ENCODE peak calls at places on chromosomes 12 and 14, in seven cellular contexts. One of them, this sample, is unnamed.
A peak's percentile ranks its signal among the peaks of the same experiment; 100 is the strongest.

GRCh38 chr12:6361834-6362233 is 13.5 kb downstream of the SCNN1A start:
- DNase-seq in GM10248: no peak
- DNase-seq in prostate gland: no peak
- DNase-seq in activated B cell treated with CpG ODN at 0.5 μM for 24 hours: no peak
- DNase-seq in transverse colon: peak; percentile 84
- DNase-seq in thoracic aorta: no peak
- DNase-seq in MM.1S: no peak
- DNase-seq in this sample: no peak

GRCh38 chr14:102532204-102532658 is 22.7 kb upstream of the ANKRD9 start:
- DNase-seq in GM10248: no peak
- DNase-seq in prostate gland: no peak
- DNase-seq in activated B cell treated with CpG ODN at 0.5 μM for 24 hours: no peak
- DNase-seq in transverse colon: no peak
- DNase-seq in thoracic aorta: no peak
- DNase-seq in MM.1S: no peak
- DNase-seq in this sample: no peak

GRCh38 chr12:109582636-109583035 is 9.0 kb downstream of the MVK start:
- DNase-seq in GM10248: no peak
- DNase-seq in prostate gland: no peak
- DNase-seq in activated B cell treated with CpG ODN at 0.5 μM for 24 hours: no peak
- DNase-seq in transverse colon: no peak
- DNase-seq in thoracic aorta: no peak
- DNase-seq in MM.1S: no peak
- DNase-seq in this sample: no peak

GRCh38 chr12:131587565-131587964 is 123.3 kb upstream of the SFSWAP start:
- DNase-seq in GM10248: no peak
- DNase-seq in prostate gland: no peak
- DNase-seq in activated B cell treated with CpG ODN at 0.5 μM for 24 hours: no peak
- DNase-seq in transverse colon: no peak
- DNase-seq in thoracic aorta: no peak
- DNase-seq in MM.1S: no peak
- DNase-seq in this sample: no peak

GRCh38 chr14:99274346-99275221 is 2.6 kb upstream of the BCL11B start:
- DNase-seq in GM10248: peak; percentile 62
- DNase-seq in prostate gland: peak; percentile 82
- DNase-seq in activated B cell treated with CpG ODN at 0.5 μM for 24 hours: no peak
- DNase-seq in transverse colon: peak; percentile 75
- DNase-seq in thoracic aorta: no peak
- DNase-seq in MM.1S: peak; percentile 14
- DNase-seq in this sample: no peak

GRCh38 chr14:104143521-104144452 is 5.4 kb downstream of the KIF26A start:
- DNase-seq in GM10248: no peak
- DNase-seq in prostate gland: no peak
- DNase-seq in activated B cell treated with CpG ODN at 0.5 μM for 24 hours: peak; percentile 9
- DNase-seq in transverse colon: no peak
- DNase-seq in thoracic aorta: no peak
- DNase-seq in MM.1S: no peak
- DNase-seq in this sample: no peak

GRCh38 chr12:15726029-15726756 is 63.0 kb downstream of the EPS8 start:
- DNase-seq in GM10248: no peak
- DNase-seq in prostate gland: no peak
- DNase-seq in activated B cell treated with CpG ODN at 0.5 μM for 24 hours: no peak
- DNase-seq in transverse colon: no peak
- DNase-seq in thoracic aorta: no peak
- DNase-seq in MM.1S: no peak
- DNase-seq in this sample: no peak

GRCh38 chr14:95222151-95222631 is 64.9 kb upstream of the DICER1 start:
- DNase-seq in GM10248: no peak
- DNase-seq in prostate gland: no peak
- DNase-seq in activated B cell treated with CpG ODN at 0.5 μM for 24 hours: no peak
- DNase-seq in transverse colon: no peak
- DNase-seq in thoracic aorta: no peak
- DNase-seq in MM.1S: no peak
- DNase-seq in this sample: no peak

GRCh38 chr12:121916719-121917118 is 1.7 kb upstream of the CFAP251 start:
- DNase-seq in GM10248: no peak
- DNase-seq in prostate gland: no peak
- DNase-seq in activated B cell treated with CpG ODN at 0.5 μM for 24 hours: no peak
- DNase-seq in transverse colon: no peak
- DNase-seq in thoracic aorta: no peak
- DNase-seq in MM.1S: no peak
- DNase-seq in this sample: no peak

GRCh38 chr14:51547260-51547659 is 104.5 kb upstream of the FRMD6 start:
- DNase-seq in GM10248: no peak
- DNase-seq in prostate gland: peak; percentile 36
- DNase-seq in activated B cell treated with CpG ODN at 0.5 μM for 24 hours: no peak
- DNase-seq in transverse colon: peak; percentile 22
- DNase-seq in thoracic aorta: peak; percentile 36
- DNase-seq in MM.1S: no peak
- DNase-seq in this sample: no peak

GRCh38 chr12:64203775-64204174 is 18.3 kb downstream of the KICS2 start:
- DNase-seq in GM10248: no peak
- DNase-seq in prostate gland: no peak
- DNase-seq in activated B cell treated with CpG ODN at 0.5 μM for 24 hours: no peak
- DNase-seq in transverse colon: no peak
- DNase-seq in thoracic aorta: no peak
- DNase-seq in MM.1S: no peak
- DNase-seq in this sample: no peak

GRCh38 chr14:78157855-78158436 is 12.2 kb upstream of the NRXN3 start:
- DNase-seq in GM10248: no peak
- DNase-seq in prostate gland: no peak
- DNase-seq in activated B cell treated with CpG ODN at 0.5 μM for 24 hours: no peak
- DNase-seq in transverse colon: no peak
- DNase-seq in thoracic aorta: no peak
- DNase-seq in MM.1S: no peak
- DNase-seq in this sample: no peak

GRCh38 chr14:74308695-74309094 is 6.0 kb upstream of the ABCD4 start:
- DNase-seq in GM10248: no peak
- DNase-seq in prostate gland: no peak
- DNase-seq in activated B cell treated with CpG ODN at 0.5 μM for 24 hours: no peak
- DNase-seq in transverse colon: no peak
- DNase-seq in thoracic aorta: no peak
- DNase-seq in MM.1S: no peak
- DNase-seq in this sample: no peak

GRCh38 chr12:54011665-54012532 is 3.1 kb downstream of the HOXC8 start:
- DNase-seq in GM10248: no peak
- DNase-seq in prostate gland: no peak
- DNase-seq in activated B cell treated with CpG ODN at 0.5 μM for 24 hours: no peak
- DNase-seq in transverse colon: no peak
- DNase-seq in thoracic aorta: no peak
- DNase-seq in MM.1S: no peak
- DNase-seq in this sample: no peak

GRCh38 chr12:54010053-54010971 is 1.5 kb downstream of the HOXC8 start:
- DNase-seq in GM10248: no peak
- DNase-seq in prostate gland: no peak
- DNase-seq in activated B cell treated with CpG ODN at 0.5 μM for 24 hours: no peak
- DNase-seq in transverse colon: no peak
- DNase-seq in thoracic aorta: no peak
- DNase-seq in MM.1S: no peak
- DNase-seq in this sample: no peak

GRCh38 chr12:54014315-54015209 is 5.8 kb downstream of the HOXC8 start:
- DNase-seq in GM10248: no peak
- DNase-seq in prostate gland: no peak
- DNase-seq in activated B cell treated with CpG ODN at 0.5 μM for 24 hours: no peak
- DNase-seq in transverse colon: no peak
- DNase-seq in thoracic aorta: no peak
- DNase-seq in MM.1S: no peak
- DNase-seq in this sample: no peak

GRCh38 chr12:54010972-54011664 is 2.3 kb downstream of the HOXC8 start:
- DNase-seq in GM10248: no peak
- DNase-seq in prostate gland: no peak
- DNase-seq in activated B cell treated with CpG ODN at 0.5 μM for 24 hours: no peak
- DNase-seq in transverse colon: no peak
- DNase-seq in thoracic aorta: no peak
- DNase-seq in MM.1S: no peak
- DNase-seq in this sample: no peak

GRCh38 chr12:54012631-54013398 is 4.0 kb downstream of the HOXC8 start:
- DNase-seq in GM10248: no peak
- DNase-seq in prostate gland: no peak
- DNase-seq in activated B cell treated with CpG ODN at 0.5 μM for 24 hours: no peak
- DNase-seq in transverse colon: no peak
- DNase-seq in thoracic aorta: no peak
- DNase-seq in MM.1S: no peak
- DNase-seq in this sample: no peak
- TF ChIP-seq CTCF in GM10248: no peak
- TF ChIP-seq CTCF in prostate gland: no peak
- TF ChIP-seq CTCF in activated B cell treated with CpG ODN at 0.5 μM for 24 hours: no peak
- TF ChIP-seq CTCF in transverse colon: no peak
- TF ChIP-seq CTCF in thoracic aorta: no peak
- TF ChIP-seq CTCF in MM.1S: no peak
- TF ChIP-seq CTCF in this sample: no peak

GRCh38 chr14:85195872-85196477 is 334.0 kb upstream of the FLRT2 start:
- DNase-seq in GM10248: no peak
- DNase-seq in prostate gland: no peak
- DNase-seq in activated B cell treated with CpG ODN at 0.5 μM for 24 hours: no peak
- DNase-seq in transverse colon: no peak
- DNase-seq in thoracic aorta: no peak
- DNase-seq in MM.1S: no peak
- DNase-seq in this sample: no peak
- TF ChIP-seq CTCF in GM10248: no peak
- TF ChIP-seq CTCF in prostate gland: peak; percentile 26
- TF ChIP-seq CTCF in activated B cell treated with CpG ODN at 0.5 μM for 24 hours: no peak
- TF ChIP-seq CTCF in transverse colon: no peak
- TF ChIP-seq CTCF in thoracic aorta: peak; percentile 52
- TF ChIP-seq CTCF in MM.1S: peak; percentile 15
- TF ChIP-seq CTCF in this sample: no peak

GRCh38 chr12:30796508-30796780 is 41.7 kb upstream of the CAPRIN2 start:
- DNase-seq in GM10248: no peak
- DNase-seq in prostate gland: no peak
- DNase-seq in activated B cell treated with CpG ODN at 0.5 μM for 24 hours: no peak
- DNase-seq in transverse colon: peak; percentile 13
- DNase-seq in thoracic aorta: no peak
- DNase-seq in MM.1S: no peak
- DNase-seq in this sample: no peak

GRCh38 chr12:30795660-30796507 is 41.1 kb upstream of the CAPRIN2 start:
- DNase-seq in GM10248: peak; percentile 74
- DNase-seq in prostate gland: no peak
- DNase-seq in activated B cell treated with CpG ODN at 0.5 μM for 24 hours: peak; percentile 22
- DNase-seq in transverse colon: peak; percentile 31
- DNase-seq in thoracic aorta: peak; percentile 66
- DNase-seq in MM.1S: peak; percentile 65
- DNase-seq in this sample: no peak

GRCh38 chr12:30794020-30794419 is 39.3 kb upstream of the CAPRIN2 start:
- DNase-seq in GM10248: no peak
- DNase-seq in prostate gland: no peak
- DNase-seq in activated B cell treated with CpG ODN at 0.5 μM for 24 hours: no peak
- DNase-seq in transverse colon: no peak
- DNase-seq in thoracic aorta: no peak
- DNase-seq in MM.1S: no peak
- DNase-seq in this sample: no peak

GRCh38 chr12:30794591-30795409 is 40.0 kb upstream of the CAPRIN2 start:
- DNase-seq in GM10248: no peak
- DNase-seq in prostate gland: no peak
- DNase-seq in activated B cell treated with CpG ODN at 0.5 μM for 24 hours: no peak
- DNase-seq in transverse colon: no peak
- DNase-seq in thoracic aorta: peak; percentile 22
- DNase-seq in MM.1S: no peak
- DNase-seq in this sample: no peak

DNA sequence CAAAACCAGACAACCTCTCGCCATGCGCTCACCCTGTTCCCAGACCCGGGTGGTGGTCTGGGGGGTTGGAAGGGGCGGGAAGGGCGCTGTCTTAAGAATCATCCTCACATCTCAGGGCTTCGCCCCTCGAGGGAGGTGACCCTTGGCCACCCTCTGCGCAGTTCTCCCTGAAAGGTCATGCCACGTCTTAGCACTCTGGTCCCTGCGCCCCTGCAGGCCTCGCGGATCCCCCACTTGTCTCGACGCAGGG is 40.6 kb upstream of the CAPRIN2 start:
- DNase-seq in GM10248: no peak
- DNase-seq in prostate gland: no peak
- DNase-seq in activated B cell treated with CpG ODN at 0.5 μM for 24 hours: no peak
- DNase-seq in transverse colon: no peak
- DNase-seq in thoracic aorta: no peak
- DNase-seq in MM.1S: no peak
- DNase-seq in this sample: no peak
- TF ChIP-seq CTCF in GM10248: no peak
- TF ChIP-seq CTCF in prostate gland: no peak
- TF ChIP-seq CTCF in activated B cell treated with CpG ODN at 0.5 μM for 24 hours: no peak
- TF ChIP-seq CTCF in transverse colon: no peak
- TF ChIP-seq CTCF in thoracic aorta: no peak
- TF ChIP-seq CTCF in MM.1S: no peak
- TF ChIP-seq CTCF in this sample: no peak

DNA sequence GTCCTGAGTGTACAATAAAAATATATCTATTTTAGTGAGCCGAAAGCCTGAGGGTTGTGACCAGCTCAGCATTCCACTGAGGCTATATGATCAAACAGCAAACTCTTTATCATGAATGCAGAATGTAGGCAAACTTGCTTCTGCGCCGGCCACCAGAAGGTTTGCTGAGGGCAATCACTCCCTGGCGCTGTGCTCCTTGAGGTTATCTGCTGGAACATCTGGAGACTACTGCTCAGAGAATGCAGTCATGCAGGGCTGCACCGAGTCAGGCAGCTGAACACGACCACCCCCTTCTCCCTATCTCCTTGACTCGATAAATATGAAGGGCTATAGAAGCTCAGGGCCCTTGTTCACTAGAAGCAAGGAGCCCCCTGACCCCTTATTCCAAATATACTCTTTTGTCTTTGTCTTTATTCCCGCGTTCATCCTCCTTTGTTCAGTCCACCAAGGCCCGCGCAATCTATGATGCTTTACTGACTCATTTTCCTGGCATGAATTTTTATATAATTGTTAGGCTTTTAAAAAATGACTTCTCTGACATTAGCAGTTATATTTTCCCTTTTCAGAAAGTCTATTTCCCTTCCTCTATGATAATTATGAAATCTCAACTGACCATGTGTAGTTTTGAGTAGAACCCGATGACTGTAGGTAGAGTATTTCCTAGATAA is 1089.3 kb downstream of the SLC16A7 start:
- DNase-seq in GM10248: no peak
- DNase-seq in prostate gland: no peak
- DNase-seq in activated B cell treated with CpG ODN at 0.5 μM for 24 hours: no peak
- DNase-seq in transverse colon: no peak
- DNase-seq in thoracic aorta: no peak
- DNase-seq in MM.1S: no peak
- DNase-seq in this sample: no peak
- TF ChIP-seq CTCF in GM10248: no peak
- TF ChIP-seq CTCF in prostate gland: no peak
- TF ChIP-seq CTCF in activated B cell treated with CpG ODN at 0.5 μM for 24 hours: no peak
- TF ChIP-seq CTCF in transverse colon: no peak
- TF ChIP-seq CTCF in thoracic aorta: no peak
- TF ChIP-seq CTCF in MM.1S: no peak
- TF ChIP-seq CTCF in this sample: no peak

GRCh38 chr12:16962889-16963288 is 356.9 kb upstream of the LMO3 start:
- DNase-seq in GM10248: no peak
- DNase-seq in prostate gland: no peak
- DNase-seq in activated B cell treated with CpG ODN at 0.5 μM for 24 hours: no peak
- DNase-seq in transverse colon: no peak
- DNase-seq in thoracic aorta: no peak
- DNase-seq in MM.1S: no peak
- DNase-seq in this sample: no peak
- TF ChIP-seq CTCF in GM10248: no peak
- TF ChIP-seq CTCF in prostate gland: no peak
- TF ChIP-seq CTCF in activated B cell treated with CpG ODN at 0.5 μM for 24 hours: no peak
- TF ChIP-seq CTCF in transverse colon: no peak
- TF ChIP-seq CTCF in thoracic aorta: no peak
- TF ChIP-seq CTCF in MM.1S: no peak
- TF ChIP-seq CTCF in this sample: no peak

This sample was measured in esophagus squamous epithelium.